ENCODE peak calls at places on chromosomes 12 and 14, in four cellular contexts. X, V, K and O are unnamed samples.

GRCh38 chr14:59098377-59098776 is 90.1 kb upstream of the DAAM1 start:
- DNase-seq in X (peak), V (no peak), K (no peak), O (no peak)

GRCh38 chr12:2532647-2533435 is 261.9 kb upstream of the FKBP4 start:
- DNase-seq in X (no peak), V (no peak), K (no peak), O (no peak)

GRCh38 chr12:80186727-80187217 is 87.4 kb downstream of the OTOGL start:
- DNase-seq in X (peak), V (peak), K (peak), O (peak)

GRCh38 chr14:36281309-36281708 is 39.1 kb downstream of the MBIP start:
- DNase-seq in X (peak), V (no peak), K (no peak), O (no peak)

GRCh38 chr14:64940336-64940910 is 2.1 kb downstream of the GPX2 start:
- DNase-seq in X (no peak), V (no peak), K (no peak), O (no peak)

GRCh38 chr14:104109121-104109541 is 23.6 kb downstream of the ASPG start:
- DNase-seq in X (no peak), V (no peak), K (peak), O (no peak)

GRCh38 chr12:128816643-128816920 is 7.2 kb downstream of the SLC15A4 start:
- DNase-seq in X (no peak), V (no peak), K (no peak), O (no peak)

GRCh38 chr14:35384386-35385041 is 20.0 kb downstream of the NFKBIA start:
- DNase-seq in X (peak), V (peak), K (peak), O (peak)

GRCh38 chr14:77791225-77791600 is 8.7 kb upstream of the ADCK1 start:
- DNase-seq in X (no peak), V (no peak), K (peak), O (no peak)

GRCh38 chr12:24854908-24855307 is 94.0 kb downstream of the BCAT1 start:
- DNase-seq in X (peak), V (no peak), K (no peak), O (no peak)

GRCh38 chr12:40999212-40999611 is 188.9 kb upstream of the PDZRN4 start:
- DNase-seq in X (peak), V (no peak), K (no peak), O (no peak)

GRCh38 chr14:52700701-52701172 is 5.4 kb upstream of the ERO1A start:
- DNase-seq in X (peak), V (no peak), K (no peak), O (no peak)

GRCh38 chr12:3803865-3804472 is 51.1 kb upstream of the CRACR2A start:
- DNase-seq in X (peak), V (peak), K (peak), O (peak)

GRCh38 chr12:29921307-29921706 is 137.6 kb upstream of the TMTC1 start:
- DNase-seq in X (peak), V (no peak), K (no peak), O (no peak)

GRCh38 chr12:71780207-71780822 is 25.7 kb downstream of the RAB21 start:
- DNase-seq in X (peak), V (peak), K (no peak), O (no peak)